ENCODE peak calls at places on chromosome 5, in ten cellular contexts. L, A, B, N, S, Q, E, R, G and C are unnamed samples.

GRCh38 chr5:133883916-133884315 is 84.5 kb downstream of the C5orf15 start:
- DNase-seq in N (no peak), Q (no peak), R (no peak), G (no peak), A (no peak), E (no peak), S (no peak), B (no peak), L (no peak), C (no peak)

GRCh38 chr5:126093041-126093440 is 330.2 kb upstream of the GRAMD2B start:
- DNase-seq in E (no peak), G (no peak), L (no peak), R (no peak), B (no peak), A (no peak), N (no peak), Q (no peak), S (no peak), C (no peak)

GRCh38 chr5:9947944-9948343 is 301.7 kb downstream of the ATPSCKMT start:
- DNase-seq in A (no peak), G (no peak), E (no peak), N (no peak), R (peak), B (no peak), L (no peak), S (no peak), Q (no peak), C (no peak)

GRCh38 chr5:74272831-74273545 is 367.5 kb downstream of the ENC1 start:
- DNase-seq in L (no peak), A (no peak), B (no peak), E (no peak), G (peak), Q (no peak), S (no peak), N (no peak), R (no peak), C (no peak)

GRCh38 chr5:97844797-97845196 is 661.8 kb upstream of the RIOK2 start:
- DNase-seq in Q (no peak), L (no peak), G (no peak), B (no peak), R (no peak), A (no peak), E (no peak), N (no peak), S (no peak), C (no peak)

GRCh38 chr5:154944716-154945115 is 3.8 kb downstream of the MRPL22 start:
- DNase-seq in B (no peak), R (no peak), E (no peak), A (no peak), S (no peak), G (no peak), L (no peak), N (no peak), Q (no peak), C (no peak)

GRCh38 chr5:36688722-36689121 is 82.3 kb downstream of the SLC1A3 start:
- DNase-seq in N (no peak), R (no peak), Q (no peak), A (peak), S (no peak), L (no peak), E (peak), G (peak), B (no peak), C (no peak)

GRCh38 chr5:14234204-14234603 is 91.1 kb downstream of the TRIO start:
- DNase-seq in E (no peak), G (peak), S (no peak), N (no peak), A (no peak), R (peak), B (no peak), Q (no peak), L (no peak), C (no peak)

GRCh38 chr5:77973253-77973609 is 197.1 kb upstream of the TBCA start:
- DNase-seq in N (no peak), E (no peak), Q (no peak), L (no peak), S (no peak), A (no peak), G (no peak), R (no peak), B (no peak), C (no peak)

GRCh38 chr5:14258840-14259239 is 115.7 kb downstream of the TRIO start:
- DNase-seq in S (no peak), G (no peak), B (no peak), Q (no peak), L (no peak), E (peak), R (peak), N (no peak), A (no peak), C (no peak)

GRCh38 chr5:150904479-150905311 is at the start of gene ZNF300:
- DNase-seq in B (peak), E (peak), L (peak), A (no peak), S (peak), N (peak), R (peak), G (peak), Q (peak), C (peak)

GRCh38 chr5:141729387-141730006 is 47.5 kb upstream of the ARAP3 start:
- DNase-seq in A (no peak), N (no peak), Q (no peak), E (no peak), L (peak), R (no peak), G (no peak), S (no peak), B (no peak), C (no peak)

GRCh38 chr5:122561209-122561608 is 213.7 kb upstream of the SNX2 start:
- DNase-seq in Q (no peak), G (no peak), L (no peak), E (no peak), N (no peak), R (no peak), A (no peak), B (no peak), S (no peak), C (no peak)

GRCh38 chr5:158769702-158770101 is 330.0 kb downstream of the EBF1 start:
- DNase-seq in A (no peak), N (no peak), L (peak), E (no peak), S (no peak), Q (no peak), B (no peak), R (peak), G (peak), C (no peak)